ENCODE peak calls at places on chromosomes 7 and 10, in nine cellular contexts. O is Calu3; V is GM12878; F is endothelial cell; U is mammary epithelial cell; M is GM06990; R is CD8-positive, alpha-beta T cell; T is fibroblast of lung; I is Peyer's patch. A is an unnamed sample.

GRCh38 chr10:93854985-93855384 is 38.8 kb upstream of the SLC35G1 start:
- DNase-seq in O (no peak), V (no peak), F (no peak), U (no peak), M (no peak), R (no peak), T (no peak), I (no peak), A (no peak)

GRCh38 chr7:39321245-39321644 is 245.0 kb upstream of the YAE1 start:
- DNase-seq in O (no peak), V (no peak), F (no peak), U (no peak), M (no peak), R (no peak), T (no peak), I (no peak), A (no peak)

GRCh38 chr7:29502133-29502532 is 61.5 kb upstream of the PRR15 start:
- DNase-seq in O (no peak), V (no peak), F (no peak), U (no peak), M (no peak), R (no peak), T (no peak), I (no peak), A (no peak)

GRCh38 chr7:137091396-137091795 is 222.9 kb downstream of the CHRM2 start:
- DNase-seq in O (no peak), V (no peak), F (peak), U (no peak), M (no peak), R (no peak), T (peak), I (no peak), A (no peak)

GRCh38 chr10:103316087-103316486 is 34.9 kb downstream of the PCGF6 start:
- DNase-seq in O (no peak), V (no peak), F (no peak), U (no peak), M (no peak), R (no peak), T (no peak), I (no peak), A (no peak)

GRCh38 chr10:73998623-73999622 is 1.0 kb downstream of the VCL start:
- DNase-seq in O (peak), V (no peak), F (peak), U (peak), M (no peak), R (peak), T (peak), I (peak), A (peak)

GRCh38 chr10:77806511-77807157 is 119.9 kb downstream of the DLG5 start:
- DNase-seq in O (no peak), V (no peak), F (no peak), U (no peak), M (no peak), R (no peak), T (no peak), I (no peak), A (no peak)

GRCh38 chr7:117937049-117937448 is 63.8 kb upstream of the CTTNBP2 start:
- DNase-seq in O (no peak), V (no peak), F (no peak), U (no peak), M (no peak), R (no peak), T (no peak), I (no peak), A (no peak)

GRCh38 chr7:91883676-91884362 is 3.3 kb upstream of the MTERF1 start:
- DNase-seq in O (no peak), V (no peak), F (no peak), U (peak), M (no peak), R (no peak), T (no peak), I (no peak), A (no peak)

GRCh38 chr7:25894902-25895791 is 256.9 kb upstream of the NFE2L3 start:
- DNase-seq in O (peak), V (peak), F (peak), U (peak), M (peak), R (peak), T (peak), I (peak), A (peak)

GRCh38 chr10:71767420-71768035 is 5.8 kb downstream of the VSIR start:
- DNase-seq in O (peak), V (no peak), F (peak), U (no peak), M (no peak), R (no peak), T (peak), I (peak), A (no peak)

GRCh38 chr7:158561659-158562058 is 26.0 kb downstream of the PTPRN2 start:
- DNase-seq in O (no peak), V (no peak), F (no peak), U (no peak), M (no peak), R (no peak), T (no peak), I (no peak), A (no peak)

GRCh38 chr10:50740351-50740688 is 584 bp downstream of the ASAH2B start:
- DNase-seq in O (peak), V (peak), F (no peak), U (peak), M (no peak), R (peak), T (peak), I (no peak), A (peak)

GRCh38 chr10:18233775-18234174 is 93.6 kb downstream of the CACNB2 start:
- DNase-seq in O (no peak), V (no peak), F (peak), U (no peak), M (no peak), R (no peak), T (no peak), I (no peak), A (no peak)
- TF ChIP-seq CTCF in O (no peak), V (peak), F (peak), U (no peak), M (peak), R (no peak), T (no peak), I (no peak), A (no peak)

GRCh38 chr10:117318909-117319308 is 56.3 kb downstream of the PDZD8 start:
- DNase-seq in O (no peak), V (no peak), F (no peak), U (no peak), M (no peak), R (no peak), T (peak), I (no peak), A (no peak)
- TF ChIP-seq CTCF in O (peak), V (no peak), F (peak), U (peak), M (peak), R (peak), T (peak), I (no peak), A (no peak)

DNA sequence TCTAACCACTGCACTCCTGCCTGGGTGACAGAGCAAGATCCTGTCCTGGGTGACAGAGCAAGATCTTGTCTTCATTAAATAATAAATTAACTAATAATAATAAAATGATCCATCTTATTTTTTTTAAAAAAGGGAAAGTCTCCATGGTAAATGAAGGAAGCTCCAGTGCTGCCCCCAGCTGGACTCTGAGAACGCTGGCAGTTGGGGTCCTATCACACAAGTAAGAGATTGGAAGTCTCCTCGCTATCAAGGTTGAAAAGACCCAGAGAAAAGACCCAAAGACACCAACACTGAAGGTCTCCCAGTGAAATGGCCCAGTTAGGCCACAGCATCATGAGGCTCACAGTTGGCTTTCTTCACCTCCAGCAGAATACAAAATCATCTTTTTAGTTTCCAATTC is 13.8 kb upstream of the C10orf67 start:
- DNase-seq in O (no peak), V (no peak), F (peak), U (no peak), M (no peak), R (no peak), T (peak), I (no peak), A (no peak)
- TF ChIP-seq CTCF in O (peak), V (no peak), F (no peak), U (no peak), M (peak), R (no peak), T (peak), I (no peak), A (no peak)

GRCh38 chr10:80530251-80530650 is 7.5 kb upstream of the SH2D4B start:
- DNase-seq in O (peak), V (no peak), F (no peak), U (no peak), M (no peak), R (peak), T (peak), I (peak), A (no peak)
- TF ChIP-seq CTCF in O (peak), V (peak), F (no peak), U (peak), M (peak), R (peak), T (peak), I (peak), A (no peak)

GRCh38 chr10:86592413-86592812 is 61.9 kb upstream of the OPN4 start:
- DNase-seq in O (peak), V (no peak), F (no peak), U (peak), M (no peak), R (no peak), T (no peak), I (no peak), A (no peak)
- TF ChIP-seq CTCF in O (no peak), V (peak), F (no peak), U (no peak), M (no peak), R (no peak), T (no peak), I (peak), A (no peak)

GRCh38 chr10:133442191-133442966 is 11.4 kb upstream of the SCART1 start:
- DNase-seq in O (no peak), V (no peak), F (no peak), U (no peak), M (no peak), R (peak), T (no peak), I (no peak), A (no peak)

GRCh38 chr10:133439517-133440461 is 14.0 kb upstream of the SCART1 start:
- DNase-seq in O (no peak), V (no peak), F (no peak), U (no peak), M (no peak), R (peak), T (no peak), I (no peak), A (no peak)

GRCh38 chr10:133441780-133442179 is 12.0 kb upstream of the SCART1 start:
- DNase-seq in O (no peak), V (no peak), F (no peak), U (no peak), M (no peak), R (no peak), T (no peak), I (no peak), A (no peak)

GRCh38 chr10:133440633-133441285 is 13.0 kb upstream of the SCART1 start:
- DNase-seq in O (no peak), V (no peak), F (no peak), U (no peak), M (no peak), R (peak), T (no peak), I (no peak), A (no peak)

GRCh38 chr10:133438711-133439273 is 14.4 kb upstream of the SPRN start:
- DNase-seq in O (no peak), V (peak), F (no peak), U (peak), M (no peak), R (no peak), T (no peak), I (no peak), A (peak)
- TF ChIP-seq CTCF in O (no peak), V (peak), F (no peak), U (peak), M (peak), R (no peak), T (peak), I (peak), A (peak)

DNA sequence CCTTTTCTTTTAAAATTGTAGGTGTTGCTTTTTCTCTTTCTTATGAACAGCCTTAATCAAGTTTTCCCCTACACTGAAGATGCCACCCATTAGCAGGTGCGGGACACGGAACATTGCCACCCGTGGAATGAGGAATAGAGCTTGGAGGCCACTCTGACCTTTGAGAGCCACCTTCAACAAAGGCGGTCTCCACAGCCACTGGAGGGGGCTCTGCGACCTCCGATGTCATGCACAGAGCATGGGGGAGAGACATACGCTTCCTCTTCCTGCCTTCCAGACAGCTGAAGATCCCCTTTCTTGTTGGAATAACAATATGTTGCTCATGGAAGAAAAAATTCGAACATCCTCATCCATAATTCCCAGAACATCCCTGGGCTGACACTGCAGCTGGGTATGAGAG is 39.1 kb downstream of the ADARB2 start:
- DNase-seq in O (no peak), V (no peak), F (no peak), U (no peak), M (no peak), R (no peak), T (no peak), I (no peak), A (no peak)
- TF ChIP-seq CTCF in O (no peak), V (peak), F (no peak), U (no peak), M (no peak), R (no peak), T (no peak), I (no peak), A (no peak)

GRCh38 chr7:108248418-108248817 is 118.3 kb upstream of the LAMB4 start:
- DNase-seq in O (no peak), V (no peak), F (no peak), U (no peak), M (no peak), R (no peak), T (no peak), I (no peak), A (no peak)

GRCh38 chr7:108244110-108244509 is 113.9 kb upstream of the LAMB4 start:
- DNase-seq in O (no peak), V (no peak), F (no peak), U (no peak), M (no peak), R (no peak), T (no peak), I (no peak), A (no peak)

GRCh38 chr7:108247646-108248045 is 117.5 kb upstream of the LAMB4 start:
- DNase-seq in O (no peak), V (no peak), F (no peak), U (peak), M (no peak), R (no peak), T (no peak), I (no peak), A (no peak)

GRCh38 chr7:108245523-108246226 is 115.5 kb upstream of the LAMB4 start:
- DNase-seq in O (no peak), V (no peak), F (no peak), U (no peak), M (no peak), R (no peak), T (no peak), I (no peak), A (no peak)

GRCh38 chr7:108246227-108246837 is 116.2 kb upstream of the LAMB4 start:
- DNase-seq in O (peak), V (peak), F (no peak), U (peak), M (peak), R (no peak), T (peak), I (peak), A (peak)
- TF ChIP-seq CTCF in O (no peak), V (no peak), F (no peak), U (peak), M (no peak), R (no peak), T (peak), I (peak), A (no peak)